ENCODE peak calls at places on chromosomes 3 and 15, in nine cellular contexts. O is stomach; V is pancreas; Y is uterus; J is cardiac muscle cell; U is CD4-positive, alpha-beta T cell; B is upper lobe of right lung; N is IMR-90; K is OCI-LY7. E is an unnamed sample.

GRCh38 chr3:152030320-152030719 is 156.9 kb downstream of the SUCNR1 start:
- DNase-seq in N (no peak), O (no peak), Y (no peak), J (no peak), K (no peak), V (no peak), B (no peak), U (no peak), E (no peak)

GRCh38 chr15:40347559-40348470 is 3.0 kb upstream of the PHGR1 start:
- DNase-seq in N (no peak), B (no peak), U (no peak), Y (no peak), J (no peak), V (no peak), O (peak; percentile 59), K (no peak), E (no peak)

GRCh38 chr15:74243431-74243830 is 7.3 kb downstream of the CCDC33 start:
- DNase-seq in B (no peak), N (no peak), K (no peak), U (no peak), J (no peak), Y (no peak), V (no peak), O (no peak), E (no peak)

GRCh38 chr3:126341755-126342150 is 15.5 kb downstream of the KLF15 start:
- DNase-seq in U (no peak), N (no peak), V (no peak), O (no peak), B (peak; percentile 39), K (no peak), Y (peak; percentile 10), J (no peak), E (peak; percentile 18)

GRCh38 chr3:105430460-105430859 is 63.8 kb downstream of the ALCAM start:
- DNase-seq in V (no peak), N (no peak), J (no peak), U (no peak), O (no peak), B (no peak), Y (no peak), K (no peak), E (no peak)

GRCh38 chr3:125191256-125191655 is 21.3 kb downstream of the SLC12A8 start:
- DNase-seq in O (no peak), K (no peak), N (peak; percentile 50), Y (no peak), J (peak; percentile 40), B (no peak), U (no peak), V (no peak), E (no peak)

GRCh38 chr3:58998476-58999117 is 51.2 kb downstream of the CFAP20DC start:
- DNase-seq in Y (no peak), U (no peak), K (no peak), O (no peak), V (no peak), B (no peak), J (peak; percentile 80), N (peak; percentile 98), E (no peak)

GRCh38 chr3:125057186-125057850 is 1.5 kb upstream of the HEG1 start:
- DNase-seq in O (no peak), J (peak; percentile 59), B (no peak), K (no peak), Y (peak; percentile 50), V (no peak), N (peak; percentile 93), U (no peak), E (no peak)

GRCh38 chr3:141440942-141441341 is 45.9 kb upstream of the RASA2 start:
- DNase-seq in Y (no peak), K (no peak), J (no peak), N (no peak), V (no peak), B (no peak), O (no peak), U (no peak), E (no peak)

GRCh38 chr3:73072634-73073033 is 11.2 kb downstream of the EBLN2 start:
- DNase-seq in O (no peak), N (no peak), U (no peak), B (no peak), V (no peak), J (no peak), K (no peak), Y (no peak), E (no peak)

GRCh38 chr3:171277456-171278406 is 182.5 kb downstream of the TNIK start:
- DNase-seq in Y (no peak), B (no peak), U (no peak), N (peak; percentile 52), J (peak; percentile 14), K (no peak), O (no peak), V (no peak), E (no peak)

DNA sequence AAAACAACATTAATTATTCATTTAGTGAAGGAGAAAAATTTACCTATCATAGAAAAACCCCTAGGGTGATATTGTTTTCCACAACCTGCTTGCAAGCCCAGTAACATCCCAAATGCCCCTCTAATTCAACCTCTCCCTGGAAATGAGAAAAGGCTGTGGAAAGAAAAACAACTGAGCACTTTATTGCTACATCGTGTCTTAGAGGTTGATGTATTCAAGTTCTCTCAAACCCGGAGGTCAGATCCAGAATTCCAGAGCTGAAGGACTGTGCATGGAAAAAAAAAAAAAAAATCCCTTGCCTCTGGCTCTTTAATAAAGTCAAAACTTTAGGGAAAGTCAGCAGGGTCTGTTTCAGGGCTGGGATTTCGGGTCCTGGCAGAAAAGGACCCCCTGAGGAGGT is 207.3 kb upstream of the ADAMTS9 start:
- DNase-seq in K (no peak), Y (no peak), U (no peak), O (no peak), B (no peak), N (no peak), V (no peak), J (no peak), E (no peak)
- H3K27ac ChIP-seq in K (no peak overlapping the region), Y (peak overlapping the region; percentile 30), U (no peak overlapping the region), O (no peak overlapping the region), B (no peak overlapping the region), N (no peak overlapping the region), V (no peak overlapping the region), J (peak overlapping the region; percentile 46), E (no peak overlapping the region)

GRCh38 chr15:90694987-90695386 is 22.2 kb upstream of the BLM start:
- DNase-seq in U (no peak), K (no peak), Y (no peak), J (no peak), N (no peak), B (no peak), V (no peak), O (no peak), E (no peak)

GRCh38 chr15:90690585-90690984 is 26.6 kb upstream of the BLM start:
- DNase-seq in K (no peak), Y (no peak), B (no peak), V (no peak), J (no peak), U (no peak), N (peak; percentile 53), O (no peak), E (no peak)

GRCh38 chr15:90686435-90687218 is 30.5 kb upstream of the BLM start:
- DNase-seq in K (no peak), N (peak; percentile 31), Y (no peak), J (no peak), O (no peak), U (peak; percentile 11), V (no peak), B (no peak), E (no peak)

GRCh38 chr15:90691982-90692773 is 25.0 kb upstream of the BLM start:
- DNase-seq in V (no peak), Y (no peak), B (no peak), K (no peak), U (no peak), N (no peak), J (no peak), O (no peak), E (no peak)

GRCh38 chr15:90691369-90691768 is 25.8 kb upstream of the BLM start:
- DNase-seq in K (no peak), B (peak; percentile 4), J (no peak), O (no peak), V (no peak), N (no peak), U (no peak), Y (no peak), E (no peak)
- TF ChIP-seq CTCF in K (no peak), B (no peak), J (peak; percentile 8), O (no peak), V (no peak), N (no peak), U (no peak), Y (no peak), E (no peak)

GRCh38 chr3:116947148-116947547 is 237.6 kb downstream of the TUSC7 start:
- DNase-seq in U (no peak), J (no peak), V (no peak), O (no peak), Y (no peak), B (no peak), N (no peak), K (no peak), E (no peak)

GRCh38 chr3:116946376-116946775 is 236.8 kb downstream of the TUSC7 start:
- DNase-seq in B (no peak), V (no peak), J (no peak), K (no peak), Y (no peak), U (no peak), N (no peak), O (no peak), E (no peak)

GRCh38 chr3:116947809-116948208 is 238.2 kb downstream of the TUSC7 start:
- DNase-seq in V (no peak), J (no peak), K (no peak), O (peak; percentile 36), B (no peak), N (no peak), U (no peak), Y (no peak), E (no peak)

GRCh38 chr3:116950302-116951055 is 240.9 kb downstream of the TUSC7 start:
- DNase-seq in U (no peak), K (no peak), V (no peak), B (no peak), N (no peak), Y (no peak), J (no peak), O (no peak), E (no peak)

DNA sequence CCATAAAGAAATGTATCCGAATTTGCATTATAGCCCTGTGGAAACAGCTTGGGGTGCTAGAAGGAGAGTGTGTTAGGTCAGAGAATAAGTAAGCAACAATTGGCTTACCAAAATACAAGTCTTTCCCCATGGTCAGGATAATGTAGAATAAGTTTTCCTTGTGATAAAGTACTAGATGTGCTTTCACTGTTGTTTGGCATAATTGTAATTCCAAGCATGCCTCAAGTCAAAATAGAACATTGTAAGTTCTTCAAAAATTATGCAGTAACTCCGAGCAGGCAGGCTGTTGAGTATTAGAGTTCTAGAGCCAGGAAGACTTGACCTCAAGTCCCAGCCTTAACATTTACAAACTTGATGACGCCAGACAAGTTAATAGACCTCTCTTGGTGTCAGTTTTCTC is 242.0 kb downstream of the TUSC7 start:
- DNase-seq in Y (no peak), B (no peak), V (no peak), N (peak; percentile 24), O (no peak), U (no peak), K (no peak), J (no peak), E (no peak)
- H3K27ac ChIP-seq in Y (no peak overlapping the region), B (peak overlapping the region; percentile 44), V (no peak overlapping the region), N (no peak overlapping the region), O (no peak overlapping the region), U (no peak overlapping the region), K (no peak overlapping the region), J (no peak overlapping the region), E (no peak overlapping the region)

DNA sequence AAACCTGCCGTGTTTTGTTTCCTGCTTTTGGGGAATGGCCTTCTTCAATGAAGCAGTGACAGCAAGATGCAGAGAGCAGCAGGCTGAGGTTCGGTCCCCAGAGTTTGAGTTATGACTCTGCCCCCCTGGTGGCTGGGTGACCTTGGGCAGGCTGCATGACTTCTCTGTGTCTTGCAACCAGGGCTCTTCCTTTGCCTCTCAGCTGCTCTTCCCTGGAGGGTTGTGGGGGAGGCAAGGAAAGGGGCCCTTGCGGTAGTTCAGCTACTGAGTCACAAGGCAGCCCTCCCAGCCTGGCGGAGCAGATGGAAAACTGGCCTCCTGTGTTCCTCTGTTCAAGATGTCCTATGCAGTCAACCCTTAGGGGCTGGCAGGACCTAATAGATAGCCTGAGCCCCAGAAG is 17.1 kb downstream of the CTXND1 start:
- DNase-seq in B (no peak), J (peak; percentile 52), V (peak; percentile 24), N (peak; percentile 14), O (peak; percentile 34), Y (no peak), U (no peak), K (peak; percentile 42), E (no peak)
- TF ChIP-seq CTCF in B (peak; percentile 43), J (peak; percentile 59), V (peak; percentile 38), N (peak; percentile 36), O (no peak), Y (no peak), U (peak; percentile 17), K (peak; percentile 76), E (peak; percentile 7)

E was measured in dorsolateral prefrontal cortex.